ENCODE peak calls at places on chromosomes 5 and 9, in seven cellular contexts. A, L, I, U, P, S and X are unnamed samples.

GRCh38 chr5:77629553-77630245 is 8.8 kb downstream of the OTP start:
- DNase-seq in L (no peak), S (no peak), I (no peak), U (no peak), P (peak), A (no peak), X (no peak)

GRCh38 chr5:174327317-174327864 is 281.9 kb downstream of the NSG2 start:
- DNase-seq in L (peak), P (peak), A (peak), I (peak), S (peak), U (no peak), X (peak)

GRCh38 chr5:849651-850301 is 1.0 kb downstream of the ZDHHC11 start:
- DNase-seq in S (no peak), L (no peak), U (no peak), P (no peak), I (peak), A (no peak), X (no peak)

GRCh38 chr9:121626012-121626411 is 25.4 kb upstream of the DAB2IP start:
- DNase-seq in L (no peak), P (no peak), U (no peak), I (no peak), S (no peak), A (no peak), X (no peak)

GRCh38 chr5:160181965-160182622 is 47.2 kb upstream of the FABP6 start:
- DNase-seq in S (no peak), A (no peak), L (no peak), I (no peak), U (no peak), P (no peak), X (no peak)

GRCh38 chr5:177509361-177509951 is at the start of gene DOK3:
- DNase-seq in I (no peak), S (no peak), U (no peak), P (no peak), L (no peak), A (no peak), X (no peak)

GRCh38 chr5:50792845-50793244 is 126.4 kb downstream of the PARP8 start:
- DNase-seq in U (no peak), L (no peak), S (no peak), A (no peak), P (no peak), I (no peak), X (no peak)

GRCh38 chr9:84899326-84899725 is 229.8 kb downstream of the NTRK2 start:
- DNase-seq in S (no peak), I (no peak), P (no peak), L (no peak), U (no peak), A (no peak), X (no peak)

GRCh38 chr5:116564756-116565593 is 9.6 kb downstream of the SEMA6A start:
- DNase-seq in S (no peak), L (no peak), U (no peak), A (no peak), P (no peak), I (no peak), X (no peak)

GRCh38 chr5:180142824-180143610 is 66.0 kb downstream of the RASGEF1C start:
- DNase-seq in L (no peak), U (no peak), A (no peak), S (no peak), P (no peak), I (no peak), X (no peak)

GRCh38 chr5:60538955-60539866 is 160.8 kb downstream of the DEPDC1B start:
- DNase-seq in A (peak), U (no peak), S (no peak), L (peak), I (no peak), P (no peak), X (no peak)

GRCh38 chr9:37966443-37967271 is 62.7 kb upstream of the SLC25A51 start:
- DNase-seq in U (no peak), L (peak), P (no peak), A (no peak), S (no peak), I (no peak), X (no peak)